ENCODE peak calls at places on chromosomes 5 and 9, in eight cellular contexts. W, T, Z, A, J, F, C and V are unnamed samples. For H3K4me1, the result is how much of the 10 kb centered on the place peaks cover.

GRCh38 chr9:119441338-119441737 is 72.1 kb upstream of the BRINP1 start:
- DNase-seq in W (no peak), T (no peak), Z (no peak), A (no peak), J (no peak), F (no peak), C (no peak), V (no peak)

GRCh38 chr5:176365663-176366574 is 632 bp downstream of the ARL10 start:
- DNase-seq in W (peak), T (no peak), Z (peak), A (peak), J (peak), F (peak), C (no peak), V (peak)

GRCh38 chr5:179486596-179487051 is 63.7 kb upstream of the RUFY1 start:
- DNase-seq in W (peak), T (no peak), Z (peak), A (no peak), J (no peak), F (no peak), C (no peak), V (no peak)

GRCh38 chr9:92545002-92545510 is 9.3 kb upstream of the ECM2 start:
- DNase-seq in W (no peak), T (no peak), Z (no peak), A (no peak), J (no peak), F (no peak), C (no peak), V (no peak)

GRCh38 chr9:104810421-104811339 is 46.8 kb downstream of the NIPSNAP3B start:
- DNase-seq in W (no peak), T (peak), Z (peak), A (no peak), J (no peak), F (no peak), C (peak), V (no peak)

GRCh38 chr5:139797335-139797734 is 1.7 kb downstream of the PSD2 start:
- DNase-seq in W (no peak), T (no peak), Z (no peak), A (no peak), J (no peak), F (no peak), C (no peak), V (no peak)

GRCh38 chr5:145495741-145496140 is 339.4 kb downstream of the PRELID2 start:
- DNase-seq in W (no peak), T (peak), Z (peak), A (no peak), J (peak), F (no peak), C (peak), V (no peak)

GRCh38 chr5:63500242-63500641 is 462.0 kb downstream of the HTR1A start:
- DNase-seq in W (no peak), T (no peak), Z (no peak), A (no peak), J (no peak), F (no peak), C (no peak), V (no peak)

GRCh38 chr9:84751921-84752320 is 82.4 kb downstream of the NTRK2 start:
- DNase-seq in W (no peak), T (no peak), Z (no peak), A (no peak), J (no peak), F (no peak), C (no peak), V (no peak)

GRCh38 chr5:139392678-139393496 is 2.0 kb downstream of the PROB1 start:
- DNase-seq in W (peak), T (peak), Z (no peak), A (no peak), J (peak), F (no peak), C (peak), V (peak)

GRCh38 chr9:91451431-91452270 is 28.0 kb upstream of the NFIL3 start:
- DNase-seq in W (no peak), T (no peak), Z (peak), A (no peak), J (no peak), F (no peak), C (no peak), V (no peak)

GRCh38 chr9:98101868-98102273 is 17.2 kb downstream of the TRIM14 start:
- DNase-seq in W (peak), T (peak), Z (peak), A (no peak), J (peak), F (no peak), C (no peak), V (peak)

GRCh38 chr5:148740966-148741742 is 85.3 kb upstream of the ADRB2 start:
- DNase-seq in W (no peak), T (peak), Z (peak), A (peak), J (no peak), F (no peak), C (peak), V (no peak)

GRCh38 chr5:88663793-88664216 is 219.2 kb downstream of the MEF2C start:
- DNase-seq in W (no peak), T (no peak), Z (no peak), A (no peak), J (no peak), F (no peak), C (no peak), V (no peak)

GRCh38 chr9:137484551-137485315 is 25.6 kb upstream of the NSMF start:
- DNase-seq in W (peak), T (no peak), Z (no peak), A (no peak), J (no peak), F (no peak), C (no peak), V (peak)

GRCh38 chr9:73411494-73411893 is 259.8 kb downstream of the ANXA1 start:
- DNase-seq in W (no peak), T (no peak), Z (no peak), A (peak), J (no peak), F (no peak), C (no peak), V (no peak)

GRCh38 chr9:110880123-110880522 is 158.1 kb downstream of the LPAR1 start:
- DNase-seq in W (no peak), T (no peak), Z (peak), A (no peak), J (no peak), F (no peak), C (no peak), V (no peak)

GRCh38 chr9:83296123-83296522 is 233.2 kb upstream of the RASEF start:
- DNase-seq in W (no peak), T (no peak), Z (no peak), A (no peak), J (no peak), F (no peak), C (no peak), V (no peak)

GRCh38 chr9:87657190-87657589 is 68.7 kb upstream of the CTSL start:
- DNase-seq in W (no peak), T (no peak), Z (no peak), A (no peak), J (no peak), F (no peak), C (no peak), V (no peak)

GRCh38 chr5:137887831-137888230 is 1.4 kb upstream of the PKD2L2 start:
- DNase-seq in W (no peak), T (peak), Z (no peak), A (no peak), J (no peak), F (no peak), C (no peak), V (no peak)

GRCh38 chr5:177129206-177129605 is 4.4 kb upstream of the NSD1 start:
- DNase-seq in W (no peak), T (no peak), Z (no peak), A (no peak), J (no peak), F (no peak), C (peak), V (peak)

GRCh38 chr5:179786861-179787260 is 6.9 kb upstream of the LTC4S start:
- DNase-seq in W (no peak), T (no peak), Z (no peak), A (no peak), J (no peak), F (no peak), C (no peak), V (no peak)

GRCh38 chr9:130268521-130269131 is 3.1 kb downstream of the HMCN2 start:
- DNase-seq in W (peak), T (no peak), Z (no peak), A (no peak), J (peak), F (no peak), C (no peak), V (no peak)

GRCh38 chr5:57032151-57032551 is 80.2 kb upstream of the MIER3 start:
- DNase-seq in W (no peak), T (peak), Z (no peak), A (no peak), J (peak), F (no peak), C (peak), V (no peak)

DNA sequence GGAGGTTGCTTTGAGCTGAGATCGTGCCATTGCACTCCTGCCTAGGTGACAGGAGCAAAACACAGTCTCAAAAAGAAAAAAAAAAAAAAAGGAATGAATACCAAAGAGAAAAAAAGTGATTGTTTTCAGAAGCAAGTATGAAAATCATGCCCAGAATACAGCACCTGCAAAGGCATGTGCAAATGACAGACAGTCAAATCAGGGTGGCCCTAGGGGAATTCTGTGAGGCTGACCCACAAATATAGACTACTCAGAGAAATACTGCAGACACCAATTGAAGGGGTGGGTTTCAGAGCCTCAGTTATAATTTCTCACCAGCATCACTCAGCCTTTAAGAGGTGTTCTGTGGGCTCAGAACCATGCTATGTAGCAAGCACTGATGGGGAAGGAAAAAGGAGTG is 28.6 kb downstream of the DCAF12 start:
- DNase-seq in W (peak), T (no peak), Z (no peak), A (no peak), J (no peak), F (no peak), C (no peak), V (no peak)
- H3K4me1 ChIP-seq in W (under half), T (under half), Z (under half), A (under half), J (under half), F (under half), C (under half), V (under half)

DNA sequence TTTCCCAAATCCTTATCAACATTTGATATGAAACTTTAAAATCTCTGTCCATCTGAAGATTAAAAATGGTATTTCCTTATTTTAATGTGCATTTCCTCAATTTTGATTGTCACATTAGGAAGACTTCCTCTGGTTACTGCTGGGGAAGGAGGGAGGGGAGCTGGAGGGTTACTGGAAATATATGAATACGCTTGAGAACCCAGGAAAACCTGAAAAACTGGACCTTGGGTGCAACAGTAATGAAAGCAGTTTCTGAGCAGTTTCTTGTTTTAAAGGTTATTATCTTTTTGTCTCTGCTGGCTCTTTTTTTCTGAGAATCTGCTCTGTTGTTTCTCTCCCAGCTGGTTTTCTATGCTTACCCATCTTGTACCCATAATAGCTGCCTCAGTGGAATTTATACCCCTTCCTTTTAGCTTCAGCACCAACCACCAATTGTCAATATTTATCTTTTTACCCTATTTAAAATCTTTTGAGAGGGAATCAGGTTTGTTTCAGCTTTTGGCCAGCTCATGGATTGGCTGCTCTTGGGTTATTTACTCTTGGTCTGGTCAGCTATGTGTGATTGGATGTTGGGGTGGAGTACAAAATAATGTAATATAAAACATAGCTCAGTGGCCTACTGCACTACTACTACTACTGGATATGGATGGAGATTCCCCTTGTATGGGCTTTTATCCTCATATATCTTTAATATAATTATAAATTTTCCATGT is 67.4 kb downstream of the UNC13B start:
- DNase-seq in W (no peak), T (no peak), Z (no peak), A (no peak), J (no peak), F (no peak), C (peak), V (no peak)
- H3K27ac ChIP-seq in W (no peak), T (no peak), Z (no peak), A (no peak), J (no peak), F (no peak), C (no peak), V (no peak)

GRCh38 chr9:94622087-94622486 is 17.2 kb downstream of the FBP1 start:
- DNase-seq in W (no peak), T (no peak), Z (no peak), A (no peak), J (no peak), F (no peak), C (no peak), V (no peak)

GRCh38 chr9:94623253-94623652 is 16.1 kb downstream of the FBP1 start:
- DNase-seq in W (peak), T (peak), Z (no peak), A (peak), J (peak), F (no peak), C (no peak), V (peak)

GRCh38 chr9:94624621-94625020 is 14.7 kb downstream of the FBP1 start:
- DNase-seq in W (no peak), T (no peak), Z (no peak), A (no peak), J (no peak), F (no peak), C (no peak), V (no peak)

GRCh38 chr9:94619012-94619411 is 20.3 kb downstream of the FBP1 start:
- DNase-seq in W (no peak), T (no peak), Z (no peak), A (no peak), J (no peak), F (no peak), C (no peak), V (no peak)
- H3K4me3 ChIP-seq in W (no peak), T (no peak), Z (no peak), A (no peak), J (no peak), F (no peak), C (no peak), V (no peak)

GRCh38 chr9:370081-370480 is 155.4 kb downstream of the DOCK8 start:
- DNase-seq in W (no peak), T (no peak), Z (no peak), A (no peak), J (no peak), F (no peak), C (no peak), V (no peak)
- H3K4me1 ChIP-seq in W (under half), T (under half), Z (under half), A (under half), J (under half), F (under half), C (under half), V (under half)

DNA sequence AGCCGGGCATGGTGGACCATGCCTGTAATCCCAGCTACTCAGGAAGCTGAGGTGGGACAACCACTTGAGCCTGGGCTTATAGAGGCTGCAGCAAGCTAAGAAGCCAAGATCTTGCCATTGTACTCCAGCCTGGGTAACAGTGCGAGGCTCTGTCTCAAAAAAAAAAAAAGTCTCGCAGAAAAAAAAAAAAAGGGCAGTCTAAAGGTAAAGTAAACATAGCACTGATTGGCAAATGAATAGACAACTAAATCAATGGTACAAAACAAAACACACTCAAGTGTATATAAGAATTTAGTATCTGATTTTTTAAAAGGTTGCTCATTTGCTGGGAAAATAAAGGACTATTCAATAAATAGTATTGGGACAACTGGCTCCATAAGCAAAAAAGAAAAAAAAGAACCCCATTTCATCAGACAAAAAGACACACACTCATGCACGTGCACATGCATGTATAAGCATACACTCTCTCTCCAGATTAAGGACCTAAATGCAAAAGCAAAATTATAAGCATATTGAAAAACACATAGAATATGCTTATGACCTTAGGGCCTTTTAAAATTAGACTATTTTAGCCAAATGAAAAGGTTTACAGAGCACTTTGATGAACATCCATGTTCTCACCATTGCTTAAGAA is 5.7 kb downstream of the IL6ST start:
- DNase-seq in W (no peak), T (no peak), Z (no peak), A (no peak), J (no peak), F (no peak), C (no peak), V (no peak)
- H3K27ac ChIP-seq in W (peak), T (no peak), Z (no peak), A (no peak), J (peak), F (no peak), C (no peak), V (no peak)

DNA sequence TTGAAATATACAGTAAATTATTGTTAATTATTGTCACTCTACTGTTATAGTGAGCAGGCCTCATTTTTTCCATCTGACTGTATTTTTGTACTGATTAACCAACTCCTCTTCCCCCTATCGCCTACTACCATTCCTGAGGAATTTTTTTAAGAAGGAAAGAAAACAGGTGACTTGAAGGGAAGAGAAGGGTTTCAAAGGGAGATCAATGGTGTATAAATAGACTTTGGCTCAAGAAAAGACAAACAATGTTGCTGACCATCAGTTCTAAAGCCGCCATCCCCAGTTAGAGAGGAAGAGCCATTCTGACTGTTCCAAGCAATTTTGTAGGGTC is 69.7 kb downstream of the BAAT start:
- DNase-seq in W (no peak), T (no peak), Z (no peak), A (no peak), J (no peak), F (no peak), C (no peak), V (no peak)
- H3K4me3 ChIP-seq in W (no peak), T (no peak), Z (no peak), A (no peak), J (no peak), F (no peak), C (no peak), V (no peak)

DNA sequence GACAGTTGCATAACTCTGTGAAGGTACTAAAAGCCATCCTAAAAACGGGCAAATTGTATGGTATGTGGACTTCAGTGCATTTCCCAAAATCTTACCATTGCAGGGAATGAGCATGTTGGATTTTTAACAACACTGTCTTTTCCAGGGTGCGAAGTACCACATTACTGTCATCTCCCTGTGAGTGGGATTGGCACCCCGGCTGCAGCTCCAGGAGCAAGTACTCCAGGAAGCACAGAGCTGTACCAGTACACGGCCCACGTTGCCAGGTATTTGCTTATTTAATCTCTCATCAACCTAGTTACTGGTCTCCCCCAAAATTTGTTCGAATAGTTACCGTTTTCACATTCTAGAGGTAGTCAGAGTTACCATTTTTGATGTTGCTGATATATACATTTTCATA is 22.6 kb upstream of the TJP2 start:
- DNase-seq in W (no peak), T (no peak), Z (no peak), A (no peak), J (no peak), F (no peak), C (no peak), V (no peak)
- H3K4me1 ChIP-seq in W (under half), T (under half), Z (under half), A (under half), J (under half), F (under half), C (under half), V (under half)

GRCh38 chr5:115869256-115869655 is 27.5 kb downstream of the AP3S1 start:
- DNase-seq in W (no peak), T (no peak), Z (no peak), A (no peak), J (no peak), F (no peak), C (no peak), V (no peak)
- H3K27ac ChIP-seq in W (no peak), T (no peak), Z (no peak), A (no peak), J (no peak), F (no peak), C (no peak), V (no peak)